ENCODE peak calls at places on chromosomes 13 and 19, in five cellular contexts. W, I, U, X and O are unnamed samples.

GRCh38 chr13:59112375-59112774 is 1051.4 kb downstream of the DIAPH3 start:
- DNase-seq in W (peak), I (peak), U (peak), X (peak), O (peak)

GRCh38 chr19:2678043-2678671 is 24.3 kb downstream of the GNG7 start:
- DNase-seq in W (no peak), I (no peak), U (no peak), X (peak), O (no peak)

GRCh38 chr13:19862511-19863313 is 737 bp downstream of the ZMYM5 start:
- DNase-seq in W (peak), I (peak), U (peak), X (peak), O (peak)

GRCh38 chr19:21410166-21410565 is 13.2 kb downstream of the ZNF493 start:
- DNase-seq in W (no peak), I (no peak), U (no peak), X (no peak), O (no peak)

GRCh38 chr19:16516923-16517610 is 20.9 kb downstream of the C19orf44 start:
- DNase-seq in W (no peak), I (no peak), U (no peak), X (no peak), O (no peak)

GRCh38 chr13:28251462-28251861 is 113.1 kb downstream of the PAN3 start:
- DNase-seq in W (no peak), I (no peak), U (no peak), X (no peak), O (no peak)

GRCh38 chr13:42380420-42381164 is 108.6 kb downstream of the AKAP11 start:
- DNase-seq in W (no peak), I (no peak), U (no peak), X (no peak), O (no peak)

GRCh38 chr19:13118424-13119193 is 545 bp downstream of the NACC1 start:
- DNase-seq in W (peak), I (no peak), U (peak), X (peak), O (peak)

GRCh38 chr13:98972627-98973026 is 5.2 kb downstream of the DOCK9 start:
- DNase-seq in W (peak), I (peak), U (peak), X (no peak), O (peak)

GRCh38 chr19:18657590-18658365 is 20.9 kb downstream of the KLHL26 start:
- DNase-seq in W (no peak), I (peak), U (no peak), X (peak), O (no peak)

GRCh38 chr19:32901504-32902161 is 32.1 kb upstream of the SLC7A9 start:
- DNase-seq in W (no peak), I (no peak), U (no peak), X (no peak), O (peak)

GRCh38 chr13:28031220-28031903 is 42.9 kb upstream of the URAD start:
- DNase-seq in W (no peak), I (no peak), U (no peak), X (peak), O (no peak)

GRCh38 chr13:110506859-110507566 is 54.5 kb downstream of the RAB20 start:
- DNase-seq in W (peak), I (no peak), U (peak), X (peak), O (peak)

GRCh38 chr13:31968473-31968872 is 63.1 kb upstream of the FRY start:
- DNase-seq in W (peak), I (peak), U (no peak), X (peak), O (no peak)

GRCh38 chr19:35166100-35167063 is 11.8 kb downstream of the FXYD5 start:
- DNase-seq in W (no peak), I (no peak), U (peak), X (no peak), O (peak)

GRCh38 chr13:100751826-100752225 is 77.2 kb upstream of the TMTC4 start:
- DNase-seq in W (no peak), I (no peak), U (no peak), X (no peak), O (no peak)

GRCh38 chr19:27522223-27522622 is 1690.7 kb downstream of the UQCRFS1 start:
- DNase-seq in W (no peak), I (no peak), U (no peak), X (no peak), O (no peak)

GRCh38 chr19:19214892-19215291 is 3.1 kb downstream of the NCAN start:
- DNase-seq in W (peak), I (no peak), U (peak), X (no peak), O (peak)

GRCh38 chr19:21586341-21587116 is 81.1 kb downstream of the ZNF429 start:
- DNase-seq in W (no peak), I (no peak), U (no peak), X (peak), O (no peak)

GRCh38 chr13:80047406-80047805 is 293.5 kb downstream of the SPRY2 start:
- DNase-seq in W (peak), I (peak), U (peak), X (peak), O (no peak)

GRCh38 chr19:16519230-16519687 is 23.0 kb downstream of the CHERP start:
- DNase-seq in W (no peak), I (no peak), U (no peak), X (no peak), O (no peak)

GRCh38 chr13:41694902-41695301 is 237.6 kb downstream of the RGCC start:
- DNase-seq in W (peak), I (peak), U (peak), X (peak), O (peak)

DNA sequence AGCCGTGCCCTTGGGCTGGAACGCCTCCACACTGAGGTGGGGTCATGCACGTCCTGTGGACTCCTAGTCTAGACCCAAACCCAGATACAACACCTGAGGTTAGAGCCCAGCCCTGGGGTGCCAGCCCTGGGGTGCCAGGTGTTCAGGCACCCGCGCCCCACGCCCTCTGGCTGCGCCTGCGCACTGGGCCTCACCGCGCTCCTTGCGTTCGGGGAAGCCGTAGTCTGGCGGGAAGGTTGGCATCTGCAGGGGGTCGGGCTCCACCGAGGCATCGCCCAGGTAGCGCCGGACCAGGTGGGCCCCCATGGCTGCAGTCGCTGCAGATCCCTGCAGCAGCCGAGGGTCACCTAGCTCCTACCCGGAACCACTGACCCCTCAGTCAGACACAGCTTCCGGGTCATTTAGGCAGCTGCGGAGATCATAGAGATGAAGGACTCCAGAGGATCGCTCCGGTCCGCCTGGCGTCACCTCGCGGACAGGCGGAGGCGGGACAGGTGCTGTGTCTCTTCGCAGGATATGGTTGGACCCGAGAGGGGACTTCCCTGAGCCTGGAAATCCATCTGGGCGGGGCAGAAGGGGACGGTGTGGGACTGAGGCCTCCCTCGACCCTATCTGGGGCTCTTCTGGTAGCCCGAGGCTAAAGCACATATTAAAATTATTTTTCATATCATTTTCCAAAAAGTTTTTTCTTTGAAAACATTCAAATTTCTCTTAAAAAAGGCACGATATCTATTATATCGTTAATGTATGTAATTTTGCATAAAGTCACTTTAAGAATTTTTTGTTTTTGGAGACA is at the start of gene NDUFB7:
- DNase-seq in W (peak), I (peak), U (peak), X (peak), O (peak)
- TF ChIP-seq CTCF in W (peak), I (peak), U (peak), X (peak), O (peak)

DNA sequence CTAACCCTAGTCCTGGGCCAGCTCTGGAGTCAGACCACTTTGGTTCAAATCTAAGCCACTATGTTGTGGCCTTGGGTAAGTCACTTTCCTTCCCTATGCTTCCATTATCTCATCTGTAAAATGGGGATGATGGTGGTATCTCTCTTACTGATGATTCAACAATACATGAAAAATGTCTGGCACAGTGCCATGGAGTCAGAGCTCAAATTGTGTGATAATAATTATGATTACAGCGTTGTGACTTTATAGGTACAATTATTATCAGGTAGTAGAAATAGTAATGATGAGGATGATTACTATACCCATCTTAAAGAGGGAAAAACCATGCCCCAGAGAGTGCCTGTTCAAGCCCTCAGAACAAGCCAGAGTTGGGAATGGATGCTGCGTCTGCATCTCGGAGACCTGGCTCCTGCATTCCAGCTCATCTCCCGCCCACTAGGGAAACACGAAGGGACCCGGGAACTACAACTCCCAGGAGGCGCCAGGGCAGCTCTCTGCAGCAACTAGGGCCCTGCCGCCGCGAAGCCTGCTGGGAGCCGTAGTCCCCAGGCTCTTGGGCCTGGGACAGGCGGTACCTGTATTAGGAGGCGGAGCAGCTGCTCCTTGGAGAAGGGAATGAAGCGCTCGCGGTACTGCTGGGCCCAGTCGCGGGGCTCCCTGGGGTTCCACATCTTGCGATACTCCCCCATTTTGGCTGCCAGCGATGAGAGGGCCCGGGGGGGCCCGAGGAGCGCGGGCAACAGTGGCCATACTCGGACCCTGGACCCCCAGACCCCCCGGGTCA is 832 bp downstream of the TMEM143 start:
- DNase-seq in W (peak), I (peak), U (peak), X (peak), O (peak)
- H3K4me3 ChIP-seq in W (peak), I (peak), U (peak), X (no peak), O (peak)

GRCh38 chr19:50257141-50257540 is 53.7 kb downstream of the MYH14 start:
- DNase-seq in W (no peak), I (no peak), U (no peak), X (no peak), O (no peak)

GRCh38 chr19:50252111-50252886 is 48.9 kb downstream of the MYH14 start:
- DNase-seq in W (peak), I (peak), U (no peak), X (peak), O (no peak)

GRCh38 chr19:50258918-50259372 is 55.5 kb downstream of the MYH14 start:
- DNase-seq in W (no peak), I (no peak), U (no peak), X (peak), O (no peak)

GRCh38 chr19:50252887-50253268 is 49.5 kb downstream of the MYH14 start:
- DNase-seq in W (no peak), I (no peak), U (no peak), X (no peak), O (no peak)

GRCh38 chr19:50255115-50255514 is 51.7 kb downstream of the MYH14 start:
- DNase-seq in W (no peak), I (no peak), U (no peak), X (no peak), O (no peak)
- TF ChIP-seq CTCF in W (no peak), I (no peak), U (no peak), X (no peak), O (no peak)

GRCh38 chr19:54366811-54367210 is 2.1 kb upstream of the LAIR1 start:
- DNase-seq in W (no peak), I (no peak), U (no peak), X (no peak), O (no peak)

GRCh38 chr19:54369082-54369691 is 4.5 kb upstream of the LAIR1 start:
- DNase-seq in W (no peak), I (no peak), U (no peak), X (no peak), O (no peak)

GRCh38 chr19:54364775-54365257 is at the start of gene LAIR1:
- DNase-seq in W (no peak), I (no peak), U (no peak), X (peak), O (no peak)
- H3K4me3 ChIP-seq in W (no peak), I (no peak), U (no peak), X (no peak), O (no peak)

GRCh38 chr19:7862413-7862951 is 11.7 kb downstream of the PRR36 start:
- DNase-seq in W (peak), I (peak), U (peak), X (peak), O (peak)

GRCh38 chr19:7860902-7861618 is 13.1 kb downstream of the PRR36 start:
- DNase-seq in W (no peak), I (no peak), U (no peak), X (no peak), O (no peak)

GRCh38 chr19:7860166-7860901 is 13.9 kb downstream of the PRR36 start:
- DNase-seq in W (no peak), I (no peak), U (no peak), X (no peak), O (no peak)

GRCh38 chr19:7863157-7863970 is 10.8 kb downstream of the PRR36 start:
- DNase-seq in W (no peak), I (no peak), U (no peak), X (no peak), O (no peak)

GRCh38 chr19:7861619-7862412 is 12.4 kb downstream of the PRR36 start:
- DNase-seq in W (no peak), I (no peak), U (no peak), X (no peak), O (no peak)
- TF ChIP-seq CTCF in W (no peak), I (no peak), U (peak), X (no peak), O (no peak)

GRCh38 chr19:45621976-45622503 is 17.2 kb downstream of the EML2 start:
- DNase-seq in W (no peak), I (no peak), U (no peak), X (no peak), O (no peak)

GRCh38 chr19:45621389-45621788 is 17.8 kb downstream of the EML2 start:
- DNase-seq in W (no peak), I (no peak), U (no peak), X (no peak), O (no peak)

GRCh38 chr19:45629704-45630103 is 9.5 kb downstream of the EML2 start:
- DNase-seq in W (no peak), I (no peak), U (no peak), X (no peak), O (no peak)

DNA sequence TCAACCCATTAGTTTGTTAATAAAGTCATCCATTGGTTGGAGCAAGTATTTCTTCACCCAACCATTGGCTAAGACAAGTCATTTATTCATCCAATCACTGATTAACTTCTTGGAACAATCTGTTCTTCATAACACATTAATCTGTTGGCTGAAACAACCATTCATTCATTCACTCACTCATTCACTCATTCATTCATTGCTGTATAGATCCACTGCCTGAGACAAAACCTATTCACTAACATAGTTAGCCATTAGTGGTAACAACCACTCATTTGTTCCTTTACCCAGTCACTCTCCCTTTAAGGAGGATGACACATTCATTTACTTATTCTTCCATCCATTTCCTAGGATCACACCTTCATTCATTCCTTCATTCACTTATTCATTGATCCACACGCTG is 15.2 kb downstream of the EML2 start:
- DNase-seq in W (no peak), I (no peak), U (no peak), X (no peak), O (no peak)
- H3K4me3 ChIP-seq in W (no peak), I (no peak), U (no peak), X (no peak), O (no peak)

DNA sequence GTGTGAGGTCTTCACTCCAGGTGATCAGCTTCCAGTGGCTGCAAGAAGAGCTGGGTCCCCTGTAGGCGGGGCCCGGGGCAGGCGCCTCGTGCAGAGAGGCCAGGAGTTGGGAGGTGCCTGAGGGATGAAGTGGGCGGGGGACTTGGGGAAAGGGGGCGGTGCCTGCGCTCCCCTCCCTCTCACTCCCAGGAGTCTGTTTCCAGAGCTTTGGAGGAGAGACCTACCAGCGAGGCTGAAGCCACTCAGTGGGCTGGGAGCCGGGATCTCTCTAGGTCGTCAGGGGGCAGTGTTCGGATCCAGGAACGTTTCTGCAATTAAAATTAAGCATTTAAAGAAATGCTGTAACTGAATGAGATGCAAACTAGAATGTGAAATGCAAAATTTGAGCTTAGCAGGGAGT is 11.8 kb downstream of the ZNF160 start:
- DNase-seq in W (no peak), I (no peak), U (no peak), X (no peak), O (no peak)
- TF ChIP-seq CTCF in W (no peak), I (no peak), U (no peak), X (no peak), O (no peak)

GRCh38 chr19:45955905-45956608 is 17.6 kb downstream of the NOVA2 start:
- DNase-seq in W (peak), I (peak), U (peak), X (peak), O (peak)

GRCh38 chr19:45952691-45953505 is 20.8 kb downstream of the NOVA2 start:
- DNase-seq in W (peak), I (peak), U (peak), X (peak), O (peak)

GRCh38 chr19:45954132-45954531 is 19.5 kb downstream of the NOVA2 start:
- DNase-seq in W (no peak), I (no peak), U (no peak), X (no peak), O (no peak)

GRCh38 chr19:45953676-45954075 is 20.0 kb downstream of the NOVA2 start:
- DNase-seq in W (no peak), I (no peak), U (peak), X (no peak), O (peak)

DNA sequence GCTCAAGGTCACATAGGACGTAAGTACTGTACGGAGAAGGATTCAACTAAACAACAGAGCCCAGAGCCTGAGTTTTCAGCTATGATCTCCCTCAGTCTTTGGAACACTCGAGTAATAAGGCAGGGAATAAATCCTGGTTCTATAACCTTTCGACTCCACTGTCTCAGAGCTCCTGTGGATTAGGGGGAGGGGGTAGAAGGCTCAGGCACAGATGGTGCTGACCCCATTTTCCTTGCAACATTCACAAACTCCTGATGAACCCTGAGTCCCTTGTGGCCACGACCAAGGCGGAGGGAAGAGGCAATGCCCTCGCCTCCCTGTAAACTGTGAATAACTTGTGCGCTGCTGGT is 21.3 kb downstream of the NOVA2 start:
- DNase-seq in W (no peak), I (no peak), U (no peak), X (no peak), O (no peak)
- H3K4me3 ChIP-seq in W (no peak), I (no peak), U (no peak), X (no peak), O (no peak)